ENCODE peak calls at places on chromosomes 4 and X, in six cellular contexts. V, O, X, N, J and I are unnamed samples.

GRCh38 chr4:185221491-185221890 is 12.1 kb downstream of the SNX25 start:
- DNase-seq in V (no peak), O (no peak), X (no peak), N (no peak), J (no peak), I (no peak)

GRCh38 chrX:20372533-20372932 is 105.8 kb upstream of the RPS6KA3 start:
- DNase-seq in V (no peak), O (no peak), X (no peak), N (no peak), J (no peak), I (no peak)

GRCh38 chrX:69128573-69128972 is 36.7 kb downstream of the PJA1 start:
- DNase-seq in V (peak), O (no peak), X (peak), N (no peak), J (no peak), I (no peak)

GRCh38 chr4:189081831-189082230 is 858.8 kb upstream of the FRG1 start:
- DNase-seq in V (no peak), O (no peak), X (no peak), N (no peak), J (no peak), I (no peak)

GRCh38 chr4:76457885-76458284 is 22.9 kb downstream of the SHROOM3 start:
- DNase-seq in V (no peak), O (no peak), X (no peak), N (no peak), J (no peak), I (no peak)

GRCh38 chr4:48331577-48332340 is 9.6 kb upstream of the SLAIN2 start:
- DNase-seq in V (no peak), O (peak), X (no peak), N (no peak), J (no peak), I (no peak)

GRCh38 chrX:39450578-39450977 is 647.2 kb downstream of the BCOR start:
- DNase-seq in V (no peak), O (no peak), X (peak), N (no peak), J (no peak), I (no peak)

GRCh38 chr4:153467154-153467896 is 1.2 kb downstream of the TMEM131L start:
- DNase-seq in V (no peak), O (no peak), X (peak), N (no peak), J (peak), I (no peak)

GRCh38 chr4:2745981-2746806 is 9.9 kb downstream of the TNIP2 start:
- DNase-seq in V (no peak), O (peak), X (no peak), N (no peak), J (peak), I (no peak)

GRCh38 chr4:48692897-48693296 is 87.2 kb downstream of the FRYL start:
- DNase-seq in V (no peak), O (no peak), X (no peak), N (no peak), J (no peak), I (no peak)

GRCh38 chr4:95428216-95429085 is 120.3 kb downstream of the UNC5C start:
- DNase-seq in V (no peak), O (no peak), X (no peak), N (no peak), J (no peak), I (no peak)

DNA sequence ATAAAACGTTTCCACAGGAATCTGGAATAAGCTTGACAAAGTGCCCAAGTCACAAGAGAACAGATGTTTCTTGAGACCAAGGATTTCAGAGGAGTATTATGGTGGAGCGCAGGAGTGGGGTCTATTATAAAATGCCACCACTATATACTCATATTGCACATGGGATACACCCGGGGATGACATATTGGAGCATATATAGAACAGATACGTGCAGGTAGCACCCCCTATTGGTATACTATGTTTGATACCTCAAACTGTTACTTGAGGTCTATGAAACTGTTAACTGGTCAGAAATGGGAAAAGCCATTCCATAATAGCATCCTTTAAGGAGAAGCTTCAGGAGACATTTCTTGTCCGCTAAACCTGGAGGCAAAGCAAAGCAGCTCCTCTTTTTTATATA is 86.0 kb downstream of the PCYT1B start:
- DNase-seq in V (no peak), O (no peak), X (peak), N (no peak), J (peak), I (no peak)
- TF ChIP-seq CTCF in V (no peak), O (no peak), X (peak), N (no peak), J (peak), I (no peak)

DNA sequence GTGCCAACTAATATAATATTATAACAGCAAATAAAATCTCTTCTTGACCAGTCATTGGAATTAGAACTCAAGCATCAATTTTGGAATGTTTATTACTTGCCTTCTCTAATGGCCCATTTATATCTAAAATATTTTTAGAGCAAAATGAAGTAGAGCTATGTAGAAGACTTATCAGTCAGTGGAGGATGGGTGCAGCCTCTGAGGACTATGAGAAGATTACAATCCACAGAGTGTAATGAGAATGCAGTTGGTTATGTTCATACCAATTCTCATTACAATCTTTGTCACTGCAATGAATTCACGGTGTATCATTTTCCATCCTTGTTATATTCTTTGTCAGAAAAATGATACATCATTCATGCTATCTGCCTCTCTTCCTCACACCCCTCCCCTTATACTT is 878.1 kb downstream of the CENPC start:
- DNase-seq in V (no peak), O (no peak), X (no peak), N (no peak), J (no peak), I (no peak)
- TF ChIP-seq CTCF in V (no peak), O (no peak), X (no peak), N (no peak), J (no peak), I (no peak)

GRCh38 chrX:118758511-118758910 is 31.1 kb downstream of the IL13RA1 start:
- DNase-seq in V (no peak), O (no peak), X (no peak), N (no peak), J (no peak), I (no peak)
- TF ChIP-seq CTCF in V (no peak), O (no peak), X (no peak), N (no peak), J (no peak), I (no peak)

GRCh38 chr4:8939887-8940742 is 68.5 kb upstream of the HMX1 start:
- DNase-seq in V (no peak), O (no peak), X (peak), N (no peak), J (no peak), I (no peak)

GRCh38 chr4:8940792-8941491 is 69.3 kb upstream of the HMX1 start:
- DNase-seq in V (no peak), O (no peak), X (peak), N (no peak), J (no peak), I (no peak)

GRCh38 chr4:8938137-8938536 is 66.5 kb upstream of the HMX1 start:
- DNase-seq in V (no peak), O (no peak), X (no peak), N (no peak), J (no peak), I (no peak)

GRCh38 chr4:8938623-8939022 is 67.0 kb upstream of the HMX1 start:
- DNase-seq in V (no peak), O (no peak), X (no peak), N (no peak), J (no peak), I (no peak)

DNA sequence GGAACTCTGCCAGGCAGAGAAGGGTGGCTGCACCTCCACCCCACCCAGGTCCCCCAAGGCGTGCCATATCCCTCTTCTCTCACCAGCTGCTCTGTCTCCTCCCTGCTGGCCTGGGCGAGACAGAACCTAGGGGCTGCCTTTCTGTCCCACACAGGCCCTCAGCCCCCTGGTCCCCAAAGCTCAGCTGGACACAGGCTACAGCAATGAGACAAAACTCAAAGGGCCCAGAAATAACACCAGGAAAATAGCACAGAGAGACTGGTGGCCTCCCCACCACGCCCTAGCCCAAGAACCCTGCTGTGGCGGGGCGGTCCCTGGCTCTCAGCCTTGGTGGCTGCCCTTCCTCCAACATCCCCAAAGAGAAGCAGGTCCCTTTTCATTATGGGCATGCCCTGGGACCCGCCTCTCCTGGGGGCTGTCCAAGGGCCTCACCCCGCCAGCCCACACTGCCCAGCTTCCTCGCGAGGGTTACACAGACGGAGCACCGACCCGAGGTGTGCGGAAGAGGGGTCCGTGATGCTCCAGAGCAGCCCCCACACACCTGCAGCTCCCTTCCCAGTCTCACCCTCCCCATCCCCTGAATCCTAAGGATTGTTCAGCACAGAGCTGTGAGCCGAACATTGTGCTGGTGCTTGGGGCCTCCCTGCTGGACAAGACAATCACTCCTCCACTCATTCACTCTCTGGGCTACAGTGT is 67.7 kb upstream of the HMX1 start:
- DNase-seq in V (no peak), O (no peak), X (no peak), N (no peak), J (no peak), I (no peak)
- TF ChIP-seq CTCF in V (no peak), O (no peak), X (no peak), N (no peak), J (no peak), I (no peak)

GRCh38 chr4:146550161-146550560 is 28.4 kb upstream of the SLC10A7 start:
- DNase-seq in V (no peak), O (no peak), X (no peak), N (no peak), J (no peak), I (no peak)

GRCh38 chr4:146548443-146548842 is 26.7 kb upstream of the SLC10A7 start:
- DNase-seq in V (no peak), O (no peak), X (no peak), N (no peak), J (no peak), I (no peak)

DNA sequence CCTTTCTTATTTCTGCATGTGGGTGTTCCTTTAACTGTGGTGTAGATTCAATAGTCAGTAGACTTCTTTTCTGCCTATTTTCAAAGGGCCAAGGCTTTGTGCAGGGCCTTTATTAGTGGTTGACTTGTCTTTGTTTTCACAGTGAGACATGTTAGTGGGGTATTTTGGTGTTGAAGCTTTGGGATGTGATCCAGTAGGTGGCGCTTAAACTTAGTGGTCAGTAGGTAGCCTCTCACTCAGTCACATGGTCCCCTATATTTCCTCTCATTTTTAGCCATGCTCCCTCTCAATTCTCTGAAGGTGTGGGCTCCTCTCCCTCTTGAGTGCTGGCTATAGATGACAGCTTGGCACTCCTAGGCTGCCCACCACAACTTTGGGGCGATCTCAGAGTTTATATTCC is 23.4 kb upstream of the SLC10A7 start:
- DNase-seq in V (no peak), O (no peak), X (peak), N (no peak), J (peak), I (no peak)
- TF ChIP-seq CTCF in V (peak), O (peak), X (peak), N (peak), J (no peak), I (no peak)

GRCh38 chrX:27715610-27716009 is 92.2 kb upstream of the MAGEB10 start:
- DNase-seq in V (no peak), O (no peak), X (no peak), N (no peak), J (no peak), I (no peak)
- TF ChIP-seq CTCF in V (no peak), O (no peak), X (no peak), N (no peak), J (no peak), I (no peak)